ENCODE peak calls at places on chromosome 11, in six cellular contexts. One of them, this sample, is unnamed.

GRCh38 chr11:116697011-116697410 is 75.8 kb downstream of the BUD13 start:
- DNase-seq in CD8-positive, alpha-beta memory T cell: no peak
- DNase-seq in uterus: no peak
- DNase-seq in GM23248: no peak
- DNase-seq in PC-3: peak; percentile 70
- DNase-seq in prostate gland: no peak
- DNase-seq in this sample: no peak

GRCh38 chr11:47899801-47900200 is 51.7 kb upstream of the NUP160 start:
- DNase-seq in CD8-positive, alpha-beta memory T cell: no peak
- DNase-seq in uterus: no peak
- DNase-seq in GM23248: no peak
- DNase-seq in PC-3: no peak
- DNase-seq in prostate gland: no peak
- DNase-seq in this sample: no peak

GRCh38 chr11:73404048-73404447 is 27.8 kb downstream of the RELT start:
- DNase-seq in CD8-positive, alpha-beta memory T cell: no peak
- DNase-seq in uterus: peak; percentile 54
- DNase-seq in GM23248: peak; percentile 70
- DNase-seq in PC-3: peak; percentile 68
- DNase-seq in prostate gland: no peak
- DNase-seq in this sample: no peak

GRCh38 chr11:95498731-95499396 is 267.9 kb upstream of the SESN3 start:
- DNase-seq in CD8-positive, alpha-beta memory T cell: no peak
- DNase-seq in uterus: no peak
- DNase-seq in GM23248: peak; percentile 26
- DNase-seq in PC-3: peak; percentile 27
- DNase-seq in prostate gland: no peak
- DNase-seq in this sample: no peak

GRCh38 chr11:128891410-128891861 is 280 bp downstream of the KCNJ5 start:
- DNase-seq in CD8-positive, alpha-beta memory T cell: no peak
- DNase-seq in uterus: no peak
- DNase-seq in GM23248: no peak
- DNase-seq in PC-3: no peak
- DNase-seq in prostate gland: no peak
- DNase-seq in this sample: peak; percentile 30

GRCh38 chr11:61587541-61587941 is 6.7 kb upstream of the SYT7 start:
- DNase-seq in CD8-positive, alpha-beta memory T cell: no peak
- DNase-seq in uterus: peak; percentile 70
- DNase-seq in GM23248: peak; percentile 76
- DNase-seq in PC-3: peak; percentile 32
- DNase-seq in prostate gland: peak; percentile 58
- DNase-seq in this sample: peak; percentile 45

GRCh38 chr11:29282088-29282487 is 734.7 kb downstream of the KCNA4 start:
- DNase-seq in CD8-positive, alpha-beta memory T cell: no peak
- DNase-seq in uterus: no peak
- DNase-seq in GM23248: peak; percentile 94
- DNase-seq in PC-3: peak; percentile 95
- DNase-seq in prostate gland: no peak
- DNase-seq in this sample: peak; percentile 82

GRCh38 chr11:116336540-116336939 is 436.2 kb downstream of the BUD13 start:
- DNase-seq in CD8-positive, alpha-beta memory T cell: no peak
- DNase-seq in uterus: no peak
- DNase-seq in GM23248: no peak
- DNase-seq in PC-3: no peak
- DNase-seq in prostate gland: no peak
- DNase-seq in this sample: no peak

GRCh38 chr11:95512177-95512576 is 277.4 kb downstream of the FAM76B start:
- DNase-seq in CD8-positive, alpha-beta memory T cell: no peak
- DNase-seq in uterus: peak; percentile 42
- DNase-seq in GM23248: peak; percentile 97
- DNase-seq in PC-3: no peak
- DNase-seq in prostate gland: peak; percentile 31
- DNase-seq in this sample: peak; percentile 93

GRCh38 chr11:41309111-41309522 is 150.3 kb downstream of the LRRC4C start:
- DNase-seq in CD8-positive, alpha-beta memory T cell: no peak
- DNase-seq in uterus: no peak
- DNase-seq in GM23248: no peak
- DNase-seq in PC-3: no peak
- DNase-seq in prostate gland: no peak
- DNase-seq in this sample: no peak

GRCh38 chr11:3154001-3154599 is 11.0 kb downstream of the OSBPL5 start:
- DNase-seq in CD8-positive, alpha-beta memory T cell: no peak
- DNase-seq in uterus: no peak
- DNase-seq in GM23248: no peak
- DNase-seq in PC-3: no peak
- DNase-seq in prostate gland: no peak
- DNase-seq in this sample: no peak

GRCh38 chr11:129425214-129425613 is 49.6 kb downstream of the BARX2 start:
- DNase-seq in CD8-positive, alpha-beta memory T cell: no peak
- DNase-seq in uterus: no peak
- DNase-seq in GM23248: no peak
- DNase-seq in PC-3: no peak
- DNase-seq in prostate gland: no peak
- DNase-seq in this sample: no peak

GRCh38 chr11:121099885-121100284 is 1.2 kb upstream of the TECTA start:
- DNase-seq in CD8-positive, alpha-beta memory T cell: no peak
- DNase-seq in uterus: no peak
- DNase-seq in GM23248: peak; percentile 50
- DNase-seq in PC-3: peak; percentile 68
- DNase-seq in prostate gland: no peak
- DNase-seq in this sample: peak; percentile 41

GRCh38 chr11:66221012-66221411 is 47.4 kb upstream of the RAB1B start:
- DNase-seq in CD8-positive, alpha-beta memory T cell: no peak
- DNase-seq in uterus: no peak
- DNase-seq in GM23248: no peak
- DNase-seq in PC-3: no peak
- DNase-seq in prostate gland: no peak
- DNase-seq in this sample: no peak

GRCh38 chr11:104005234-104005855 is 31.1 kb upstream of the DDI1 start:
- DNase-seq in CD8-positive, alpha-beta memory T cell: no peak
- DNase-seq in uterus: no peak
- DNase-seq in GM23248: peak; percentile 43
- DNase-seq in PC-3: peak; percentile 14
- DNase-seq in prostate gland: no peak
- DNase-seq in this sample: peak; percentile 62

GRCh38 chr11:61812736-61813411 is 3.9 kb downstream of the FADS1 start:
- DNase-seq in CD8-positive, alpha-beta memory T cell: no peak
- DNase-seq in uterus: no peak
- DNase-seq in GM23248: no peak
- DNase-seq in PC-3: no peak
- DNase-seq in prostate gland: no peak
- DNase-seq in this sample: no peak

GRCh38 chr11:116702772-116703360 is 69.9 kb downstream of the BUD13 start:
- DNase-seq in CD8-positive, alpha-beta memory T cell: no peak
- DNase-seq in uterus: no peak
- DNase-seq in GM23248: no peak
- DNase-seq in PC-3: peak; percentile 50
- DNase-seq in prostate gland: no peak
- DNase-seq in this sample: no peak

GRCh38 chr11:126755494-126755893 is 245.1 kb downstream of the KIRREL3 start:
- DNase-seq in CD8-positive, alpha-beta memory T cell: no peak
- DNase-seq in uterus: no peak
- DNase-seq in GM23248: no peak
- DNase-seq in PC-3: no peak
- DNase-seq in prostate gland: no peak
- DNase-seq in this sample: no peak

GRCh38 chr11:120280566-120281160 is 40.7 kb downstream of the POU2F3 start:
- DNase-seq in CD8-positive, alpha-beta memory T cell: no peak
- DNase-seq in uterus: no peak
- DNase-seq in GM23248: no peak
- DNase-seq in PC-3: no peak
- DNase-seq in prostate gland: no peak
- DNase-seq in this sample: no peak

GRCh38 chr11:41309716-41310115 is 149.7 kb downstream of the LRRC4C start:
- DNase-seq in CD8-positive, alpha-beta memory T cell: no peak
- DNase-seq in uterus: no peak
- DNase-seq in GM23248: no peak
- DNase-seq in PC-3: no peak
- DNase-seq in prostate gland: no peak
- DNase-seq in this sample: no peak

DNA sequence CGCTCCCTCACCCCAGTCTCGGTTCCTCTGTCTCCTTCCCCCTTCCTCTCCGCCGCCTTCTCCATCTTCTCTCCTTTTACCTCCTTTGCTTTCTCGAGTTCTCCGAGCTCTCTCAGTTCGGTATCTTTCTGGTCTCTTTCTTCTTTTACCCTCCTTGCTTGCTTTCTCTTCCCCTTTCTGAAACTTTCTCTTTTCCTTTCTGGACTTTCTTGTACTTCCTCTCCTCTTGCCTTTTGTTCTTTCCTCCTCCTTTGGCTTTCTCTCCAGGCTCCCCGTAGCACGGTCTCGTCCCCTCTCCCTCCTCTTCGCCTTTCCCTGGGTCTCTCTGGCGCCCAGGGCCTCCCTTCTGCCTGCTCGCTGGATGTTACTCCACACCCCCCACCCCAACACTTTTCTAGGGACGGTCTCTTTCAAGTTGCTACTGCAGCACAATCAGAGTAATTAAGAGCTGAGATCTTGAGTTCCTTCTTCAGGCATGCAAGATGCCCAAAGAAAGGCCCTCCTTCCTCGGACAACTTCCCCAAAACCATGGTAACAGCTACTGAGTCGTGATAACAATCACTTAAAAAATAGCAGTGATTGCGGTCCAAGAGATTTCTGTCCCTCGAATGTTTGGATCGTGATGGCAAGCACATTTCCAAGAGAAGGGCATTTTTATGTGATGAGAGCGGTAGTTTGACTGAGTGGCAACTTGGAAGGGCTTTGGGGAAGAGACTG is 487 bp upstream of the TENM4 start:
- DNase-seq in CD8-positive, alpha-beta memory T cell: no peak
- DNase-seq in uterus: peak; percentile 15
- DNase-seq in GM23248: peak; percentile 28
- DNase-seq in PC-3: no peak
- DNase-seq in prostate gland: no peak
- DNase-seq in this sample: peak; percentile 55
- H3K27me3 ChIP-seq in CD8-positive, alpha-beta memory T cell: peaks cover 20% of the 10 kb centered on the region
- H3K27me3 ChIP-seq in uterus: peaks cover 8% of the 10 kb centered on the region
- H3K27me3 ChIP-seq in GM23248: peaks cover 57% of the 10 kb centered on the region
- H3K27me3 ChIP-seq in PC-3: peaks cover 96% of the 10 kb centered on the region
- H3K27me3 ChIP-seq in prostate gland: no peaks in the 10 kb centered on the region
- H3K27me3 ChIP-seq in this sample: no peaks in the 10 kb centered on the region

GRCh38 chr11:64492561-64492960 is 98.5 kb upstream of the SLC22A12 start:
- DNase-seq in CD8-positive, alpha-beta memory T cell: no peak
- DNase-seq in uterus: no peak
- DNase-seq in GM23248: no peak
- DNase-seq in PC-3: no peak
- DNase-seq in prostate gland: no peak
- DNase-seq in this sample: no peak
- H3K27me3 ChIP-seq in CD8-positive, alpha-beta memory T cell: peaks cover 6% of the 10 kb centered on the region
- H3K27me3 ChIP-seq in uterus: no peaks in the 10 kb centered on the region
- H3K27me3 ChIP-seq in GM23248: peaks cover 51% of the 10 kb centered on the region
- H3K27me3 ChIP-seq in PC-3: peaks cover 59% of the 10 kb centered on the region
- H3K27me3 ChIP-seq in prostate gland: peaks cover 6% of the 10 kb centered on the region
- H3K27me3 ChIP-seq in this sample: peaks cover 3% of the 10 kb centered on the region

GRCh38 chr11:69943066-69943465 is 123.8 kb upstream of the FGF3 start:
- DNase-seq in CD8-positive, alpha-beta memory T cell: no peak
- DNase-seq in uterus: no peak
- DNase-seq in GM23248: peak; percentile 25
- DNase-seq in PC-3: peak; percentile 60
- DNase-seq in prostate gland: no peak
- DNase-seq in this sample: no peak
- H3K27me3 ChIP-seq in CD8-positive, alpha-beta memory T cell: peaks cover 4% of the 10 kb centered on the region
- H3K27me3 ChIP-seq in uterus: no peaks in the 10 kb centered on the region
- H3K27me3 ChIP-seq in GM23248: peaks cover 21% of the 10 kb centered on the region
- H3K27me3 ChIP-seq in PC-3: no peaks in the 10 kb centered on the region
- H3K27me3 ChIP-seq in prostate gland: no peaks in the 10 kb centered on the region
- H3K27me3 ChIP-seq in this sample: peaks cover 4% of the 10 kb centered on the region

GRCh38 chr11:2134022-2135010 is 4.9 kb downstream of the IGF2 start:
- DNase-seq in CD8-positive, alpha-beta memory T cell: no peak
- DNase-seq in uterus: no peak
- DNase-seq in GM23248: no peak
- DNase-seq in PC-3: no peak
- DNase-seq in prostate gland: no peak
- DNase-seq in this sample: no peak
- H3K27me3 ChIP-seq in CD8-positive, alpha-beta memory T cell: peaks cover 10% of the 10 kb centered on the region
- H3K27me3 ChIP-seq in uterus: peaks cover 4% of the 10 kb centered on the region
- H3K27me3 ChIP-seq in GM23248: peaks cover 34% of the 10 kb centered on the region
- H3K27me3 ChIP-seq in PC-3: peaks cover 11% of the 10 kb centered on the region
- H3K27me3 ChIP-seq in prostate gland: peaks cover 14% of the 10 kb centered on the region
- H3K27me3 ChIP-seq in this sample: peaks cover 12% of the 10 kb centered on the region